ENCODE peak calls at places on chromosomes 5 and 9, in six cellular contexts. One of them, this sample, is unnamed. For H3K4me1, the result is how much of the 10 kb centered on the place peaks cover.

GRCh38 chr5:78747703-78748359 is 99.3 kb upstream of the LHFPL2 start:
- ATAC-seq in upper lobe of left lung: peak
- ATAC-seq in K562: no peak
- ATAC-seq in A549: no peak
- ATAC-seq in HepG2: no peak
- ATAC-seq in GM12878: no peak
- ATAC-seq in this sample: peak

GRCh38 chr5:139808481-139809330 is 13.1 kb downstream of the PSD2 start:
- ATAC-seq in HepG2: peak
- ATAC-seq in K562: peak
- ATAC-seq in A549: peak
- ATAC-seq in upper lobe of left lung: no peak
- ATAC-seq in GM12878: peak
- ATAC-seq in this sample: no peak

GRCh38 chr9:91334053-91334452 is 27.7 kb downstream of the AUH start:
- ATAC-seq in upper lobe of left lung: no peak
- ATAC-seq in K562: no peak
- ATAC-seq in HepG2: no peak
- ATAC-seq in GM12878: no peak
- ATAC-seq in A549: no peak
- ATAC-seq in this sample: no peak

GRCh38 chr9:87581949-87582637 is 84.4 kb downstream of the DAPK1 start:
- ATAC-seq in GM12878: no peak
- ATAC-seq in upper lobe of left lung: no peak
- ATAC-seq in K562: no peak
- ATAC-seq in HepG2: no peak
- ATAC-seq in A549: no peak
- ATAC-seq in this sample: peak

GRCh38 chr5:81424728-81425127 is 30.8 kb upstream of the ACOT12 start:
- ATAC-seq in A549: no peak
- ATAC-seq in HepG2: no peak
- ATAC-seq in upper lobe of left lung: no peak
- ATAC-seq in K562: no peak
- ATAC-seq in GM12878: no peak
- ATAC-seq in this sample: no peak

GRCh38 chr5:91111473-91112238 is 271.5 kb downstream of the ARRDC3 start:
- ATAC-seq in A549: no peak
- ATAC-seq in K562: no peak
- ATAC-seq in HepG2: no peak
- ATAC-seq in GM12878: no peak
- ATAC-seq in upper lobe of left lung: no peak
- ATAC-seq in this sample: peak

GRCh38 chr9:100066539-100066938 is 32.3 kb downstream of the ERP44 start:
- ATAC-seq in K562: peak
- ATAC-seq in HepG2: no peak
- ATAC-seq in upper lobe of left lung: peak
- ATAC-seq in GM12878: peak
- ATAC-seq in A549: peak
- ATAC-seq in this sample: no peak

GRCh38 chr5:100772548-100772947 is 130.5 kb downstream of the ST8SIA4 start:
- ATAC-seq in GM12878: no peak
- ATAC-seq in upper lobe of left lung: no peak
- ATAC-seq in A549: no peak
- ATAC-seq in HepG2: no peak
- ATAC-seq in K562: no peak
- ATAC-seq in this sample: no peak

GRCh38 chr9:70406446-70406862 is 8.0 kb downstream of the KLF9 start:
- ATAC-seq in A549: no peak
- ATAC-seq in K562: peak
- ATAC-seq in GM12878: peak
- ATAC-seq in upper lobe of left lung: peak
- ATAC-seq in HepG2: no peak
- ATAC-seq in this sample: no peak

GRCh38 chr9:116693233-116693731 is 6.2 kb downstream of the TRIM32 start:
- ATAC-seq in A549: peak
- ATAC-seq in GM12878: peak
- ATAC-seq in HepG2: no peak
- ATAC-seq in K562: no peak
- ATAC-seq in upper lobe of left lung: no peak
- ATAC-seq in this sample: no peak

GRCh38 chr5:124136609-124137008 is 609.8 kb downstream of the ZNF608 start:
- ATAC-seq in GM12878: no peak
- ATAC-seq in HepG2: no peak
- ATAC-seq in A549: no peak
- ATAC-seq in K562: no peak
- ATAC-seq in upper lobe of left lung: no peak
- ATAC-seq in this sample: no peak

GRCh38 chr5:78979117-78979742 is 5.9 kb downstream of the ARSB start:
- ATAC-seq in GM12878: peak
- ATAC-seq in K562: no peak
- ATAC-seq in HepG2: peak
- ATAC-seq in A549: no peak
- ATAC-seq in upper lobe of left lung: no peak
- ATAC-seq in this sample: no peak

GRCh38 chr9:103902263-103902662 is 191.8 kb upstream of the SMC2 start:
- ATAC-seq in A549: no peak
- ATAC-seq in HepG2: no peak
- ATAC-seq in GM12878: no peak
- ATAC-seq in upper lobe of left lung: no peak
- ATAC-seq in K562: no peak
- ATAC-seq in this sample: no peak

GRCh38 chr5:132467292-132467984 is 23.1 kb downstream of the IRF1 start:
- ATAC-seq in K562: peak
- ATAC-seq in A549: no peak
- ATAC-seq in upper lobe of left lung: peak
- ATAC-seq in GM12878: peak
- ATAC-seq in HepG2: peak
- ATAC-seq in this sample: no peak

GRCh38 chr9:106218427-106218826 is 524.1 kb downstream of the TMEM38B start:
- ATAC-seq in A549: no peak
- ATAC-seq in GM12878: peak
- ATAC-seq in HepG2: no peak
- ATAC-seq in upper lobe of left lung: no peak
- ATAC-seq in K562: no peak
- ATAC-seq in this sample: no peak

GRCh38 chr5:95773325-95774059 is 42.4 kb downstream of the RHOBTB3 start:
- ATAC-seq in HepG2: no peak
- ATAC-seq in K562: peak
- ATAC-seq in upper lobe of left lung: no peak
- ATAC-seq in GM12878: peak
- ATAC-seq in A549: no peak
- ATAC-seq in this sample: no peak

GRCh38 chr9:93134740-93135444 is 841 bp upstream of the NINJ1 start:
- ATAC-seq in HepG2: no peak
- ATAC-seq in A549: no peak
- ATAC-seq in upper lobe of left lung: no peak
- ATAC-seq in K562: no peak
- ATAC-seq in GM12878: peak
- ATAC-seq in this sample: no peak

GRCh38 chr9:77471572-77471971 is 176.6 kb downstream of the GNA14 start:
- ATAC-seq in K562: no peak
- ATAC-seq in A549: no peak
- ATAC-seq in HepG2: no peak
- ATAC-seq in GM12878: no peak
- ATAC-seq in upper lobe of left lung: no peak
- ATAC-seq in this sample: no peak

GRCh38 chr9:108271646-108272349 is 584.0 kb downstream of the ACTL7B start:
- ATAC-seq in HepG2: peak
- ATAC-seq in GM12878: no peak
- ATAC-seq in K562: no peak
- ATAC-seq in upper lobe of left lung: peak
- ATAC-seq in A549: peak
- ATAC-seq in this sample: peak

GRCh38 chr9:108012405-108012804 is 522.8 kb upstream of the KLF4 start:
- ATAC-seq in GM12878: no peak
- ATAC-seq in K562: no peak
- ATAC-seq in A549: no peak
- ATAC-seq in HepG2: no peak
- ATAC-seq in upper lobe of left lung: no peak
- ATAC-seq in this sample: no peak

GRCh38 chr5:141880961-141881801 is 3.0 kb upstream of the PCDH1 start:
- ATAC-seq in HepG2: no peak
- ATAC-seq in K562: no peak
- ATAC-seq in upper lobe of left lung: no peak
- ATAC-seq in GM12878: peak
- ATAC-seq in A549: no peak
- ATAC-seq in this sample: no peak
- TF ChIP-seq EP300 in HepG2: no peak
- TF ChIP-seq EP300 in K562: no peak
- TF ChIP-seq EP300 in upper lobe of left lung: peak
- TF ChIP-seq EP300 in GM12878: no peak
- TF ChIP-seq EP300 in A549: no peak
- TF ChIP-seq EP300 in this sample: no peak

DNA sequence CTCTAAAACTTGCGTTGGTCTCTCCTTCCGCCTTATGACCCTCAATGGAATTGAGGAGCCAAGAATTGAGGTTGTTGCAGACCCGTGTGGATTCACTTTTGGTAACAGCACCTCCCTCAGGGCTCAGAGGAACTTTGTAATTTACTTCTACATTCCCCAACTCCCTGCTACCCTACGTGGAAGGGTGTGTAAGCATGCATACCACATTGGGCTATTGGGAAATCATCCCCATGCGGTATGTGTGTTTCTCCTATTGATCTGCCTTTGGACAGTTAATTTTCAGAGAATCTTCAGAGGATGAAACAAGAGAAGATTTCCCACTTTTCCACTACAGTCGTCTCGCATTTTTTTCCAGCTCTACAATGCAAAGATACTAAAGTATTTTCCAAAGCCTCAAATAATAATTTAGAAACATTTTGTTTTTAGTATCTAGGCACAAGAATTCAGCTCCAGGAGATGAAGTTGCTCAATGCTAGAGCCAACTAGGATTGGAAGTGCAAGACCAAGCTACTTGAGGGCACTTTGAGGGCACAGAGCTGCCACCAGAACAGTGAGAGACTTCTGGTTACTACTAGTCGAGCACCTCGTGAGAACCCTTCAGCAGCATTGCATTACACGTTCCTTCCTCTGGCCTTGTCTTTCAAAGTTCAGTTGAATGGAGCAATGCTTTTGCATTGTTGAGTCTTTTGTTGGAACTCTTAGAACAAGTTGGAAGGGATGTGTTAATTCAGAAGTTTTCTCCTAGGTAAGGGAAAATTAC is 3.4 kb downstream of the C1QTNF3 start:
- ATAC-seq in K562: no peak
- ATAC-seq in GM12878: no peak
- ATAC-seq in A549: no peak
- ATAC-seq in HepG2: no peak
- ATAC-seq in upper lobe of left lung: no peak
- ATAC-seq in this sample: no peak
- H3K4me1 ChIP-seq in K562: under half
- H3K4me1 ChIP-seq in GM12878: under half
- H3K4me1 ChIP-seq in A549: under half
- H3K4me1 ChIP-seq in HepG2: half or more
- H3K4me1 ChIP-seq in upper lobe of left lung: under half
- H3K4me1 ChIP-seq in this sample: half or more

GRCh38 chr5:136194611-136195010 is 1.6 kb upstream of the SMIM32 start:
- ATAC-seq in GM12878: no peak
- ATAC-seq in K562: no peak
- ATAC-seq in A549: no peak
- ATAC-seq in HepG2: no peak
- ATAC-seq in upper lobe of left lung: no peak
- ATAC-seq in this sample: no peak

GRCh38 chr5:136192015-136192525 is 892 bp downstream of the SMIM32 start:
- ATAC-seq in HepG2: peak
- ATAC-seq in K562: no peak
- ATAC-seq in GM12878: peak
- ATAC-seq in A549: no peak
- ATAC-seq in upper lobe of left lung: peak
- ATAC-seq in this sample: no peak

GRCh38 chr5:136191304-136192014 is 1.5 kb downstream of the SMIM32 start:
- ATAC-seq in HepG2: no peak
- ATAC-seq in upper lobe of left lung: peak
- ATAC-seq in A549: no peak
- ATAC-seq in K562: no peak
- ATAC-seq in GM12878: no peak
- ATAC-seq in this sample: no peak

GRCh38 chr5:136193396-136193935 is 504 bp upstream of the SMIM32 start:
- ATAC-seq in upper lobe of left lung: no peak
- ATAC-seq in GM12878: no peak
- ATAC-seq in A549: peak
- ATAC-seq in K562: no peak
- ATAC-seq in HepG2: peak
- ATAC-seq in this sample: no peak

DNA sequence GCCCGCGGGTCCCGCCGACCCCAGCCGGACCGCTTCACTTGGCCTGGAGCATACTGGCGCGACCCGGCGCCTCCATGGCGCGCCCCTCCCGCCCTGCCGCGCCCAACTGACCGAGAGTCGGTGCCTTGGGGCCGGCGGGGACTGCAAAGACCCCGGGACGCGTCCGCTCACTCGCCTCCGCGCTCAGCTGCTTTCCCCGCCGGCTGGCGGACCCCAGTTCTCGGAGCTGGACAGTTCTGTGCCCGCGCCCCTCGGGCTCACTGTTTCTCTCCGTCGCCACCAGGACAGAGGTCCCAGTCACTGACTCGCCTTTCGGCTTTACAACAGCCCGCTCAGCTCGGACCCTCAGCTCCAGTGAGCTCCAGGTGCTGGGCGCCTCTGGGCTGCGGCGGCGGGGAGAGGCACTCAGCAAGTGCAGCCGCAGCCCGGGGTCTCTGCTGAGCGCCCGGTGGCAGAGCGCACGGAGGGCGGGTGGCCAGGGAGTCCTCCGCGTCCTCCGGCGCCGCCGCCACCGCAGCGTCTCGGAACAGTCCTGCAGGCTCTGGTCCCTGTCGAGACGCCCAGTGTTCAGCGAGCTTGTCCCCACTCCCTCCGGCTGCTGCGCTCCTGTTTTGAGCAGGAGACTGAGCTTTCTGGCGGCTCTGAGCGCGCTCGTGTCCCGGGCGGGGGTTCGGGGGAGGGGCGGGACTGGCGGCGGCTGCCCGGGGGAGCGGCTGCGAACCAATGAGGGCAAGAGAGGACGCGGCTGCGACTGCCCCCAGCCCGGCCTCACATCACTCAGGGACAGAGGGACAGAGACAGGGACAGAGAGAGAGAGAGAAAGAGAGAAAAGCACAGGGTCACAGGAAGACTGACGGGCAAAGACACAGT is at the start of gene SMIM32:
- ATAC-seq in K562: no peak
- ATAC-seq in GM12878: peak
- ATAC-seq in upper lobe of left lung: peak
- ATAC-seq in HepG2: peak
- ATAC-seq in A549: no peak
- ATAC-seq in this sample: no peak
- H3K4me3 ChIP-seq in K562: no peak
- H3K4me3 ChIP-seq in GM12878: no peak
- H3K4me3 ChIP-seq in upper lobe of left lung: peak
- H3K4me3 ChIP-seq in HepG2: peak
- H3K4me3 ChIP-seq in A549: no peak
- H3K4me3 ChIP-seq in this sample: peak

DNA sequence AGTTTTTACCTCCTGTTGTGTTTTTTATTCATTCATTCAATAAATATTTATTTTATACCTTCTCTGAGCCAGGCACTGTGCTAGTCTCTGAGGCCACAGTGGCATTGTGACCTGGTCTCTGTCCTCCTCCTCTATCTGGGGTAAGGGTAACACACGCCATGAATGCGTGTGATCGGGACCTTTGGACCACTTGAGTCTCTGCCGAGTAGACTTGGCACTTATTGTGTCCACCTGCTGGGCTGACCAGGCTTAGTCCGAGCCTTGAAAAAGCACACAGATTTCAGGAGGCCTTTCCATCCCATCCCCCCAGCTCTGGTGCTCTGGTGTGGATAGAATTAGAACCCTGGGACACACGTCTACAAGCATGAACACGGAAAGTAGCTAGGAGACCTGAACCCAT is 58.7 kb downstream of the ERGIC1 start:
- ATAC-seq in A549: no peak
- ATAC-seq in K562: no peak
- ATAC-seq in HepG2: no peak
- ATAC-seq in upper lobe of left lung: no peak
- ATAC-seq in GM12878: no peak
- ATAC-seq in this sample: peak
- TF ChIP-seq EP300 in A549: no peak
- TF ChIP-seq EP300 in K562: no peak
- TF ChIP-seq EP300 in HepG2: no peak
- TF ChIP-seq EP300 in upper lobe of left lung: no peak
- TF ChIP-seq EP300 in GM12878: no peak
- TF ChIP-seq EP300 in this sample: no peak